ENCODE peak calls at places on chromosome 9, in ten cellular contexts. One of them, this sample, is unnamed.
A peak's percentile ranks its signal among the peaks of the same experiment; 100 is the strongest.

GRCh38 chr9:3337515-3337914 is 188.3 kb downstream of the RFX3 start:
- DNase-seq in HepG2: no peak
- DNase-seq in spleen: no peak
- DNase-seq in breast epithelium: no peak
- DNase-seq in esophagus muscularis mucosa: no peak
- DNase-seq in transverse colon: no peak
- DNase-seq in HCT116: peak; percentile 22
- DNase-seq in GM12878: no peak
- DNase-seq in sigmoid colon: no peak
- DNase-seq in K562: peak; percentile 5
- DNase-seq in this sample: no peak

GRCh38 chr9:122366074-122366672 is 4.7 kb upstream of the PTGS1 start:
- DNase-seq in spleen: peak; percentile 50
- DNase-seq in breast epithelium: no peak
- DNase-seq in sigmoid colon: no peak
- DNase-seq in HCT116: no peak
- DNase-seq in esophagus muscularis mucosa: no peak
- DNase-seq in K562: no peak
- DNase-seq in GM12878: no peak
- DNase-seq in transverse colon: no peak
- DNase-seq in HepG2: no peak
- DNase-seq in this sample: no peak

GRCh38 chr9:114059047-114059803 is 18.9 kb downstream of the AMBP start:
- DNase-seq in HepG2: peak; percentile 29
- DNase-seq in esophagus muscularis mucosa: no peak
- DNase-seq in sigmoid colon: no peak
- DNase-seq in spleen: peak; percentile 65
- DNase-seq in GM12878: no peak
- DNase-seq in HCT116: no peak
- DNase-seq in transverse colon: no peak
- DNase-seq in breast epithelium: no peak
- DNase-seq in K562: no peak
- DNase-seq in this sample: no peak

GRCh38 chr9:111603041-111603440 is 3.6 kb upstream of the PTGR1 start:
- DNase-seq in breast epithelium: no peak
- DNase-seq in GM12878: no peak
- DNase-seq in sigmoid colon: no peak
- DNase-seq in esophagus muscularis mucosa: no peak
- DNase-seq in K562: no peak
- DNase-seq in HCT116: no peak
- DNase-seq in HepG2: no peak
- DNase-seq in spleen: no peak
- DNase-seq in transverse colon: no peak
- DNase-seq in this sample: no peak

GRCh38 chr9:82810902-82811301 is 252.0 kb downstream of the RASEF start:
- DNase-seq in breast epithelium: no peak
- DNase-seq in HepG2: no peak
- DNase-seq in sigmoid colon: no peak
- DNase-seq in K562: no peak
- DNase-seq in GM12878: no peak
- DNase-seq in transverse colon: no peak
- DNase-seq in HCT116: peak; percentile 59
- DNase-seq in spleen: no peak
- DNase-seq in esophagus muscularis mucosa: no peak
- DNase-seq in this sample: no peak

GRCh38 chr9:27368317-27368985 is 71.5 kb upstream of the EQTN start:
- DNase-seq in breast epithelium: no peak
- DNase-seq in HepG2: no peak
- DNase-seq in esophagus muscularis mucosa: no peak
- DNase-seq in transverse colon: no peak
- DNase-seq in spleen: no peak
- DNase-seq in GM12878: no peak
- DNase-seq in HCT116: no peak
- DNase-seq in K562: no peak
- DNase-seq in sigmoid colon: no peak
- DNase-seq in this sample: no peak

GRCh38 chr9:98890256-98890655 is 53.5 kb upstream of the COL15A1 start:
- DNase-seq in HCT116: no peak
- DNase-seq in esophagus muscularis mucosa: no peak
- DNase-seq in K562: no peak
- DNase-seq in HepG2: no peak
- DNase-seq in breast epithelium: no peak
- DNase-seq in sigmoid colon: no peak
- DNase-seq in transverse colon: no peak
- DNase-seq in spleen: no peak
- DNase-seq in GM12878: no peak
- DNase-seq in this sample: peak; percentile 57

GRCh38 chr9:121824651-121825480 is 173.4 kb downstream of the DAB2IP start:
- DNase-seq in GM12878: no peak
- DNase-seq in HepG2: peak; percentile 10
- DNase-seq in breast epithelium: peak; percentile 3
- DNase-seq in transverse colon: no peak
- DNase-seq in esophagus muscularis mucosa: no peak
- DNase-seq in spleen: no peak
- DNase-seq in HCT116: no peak
- DNase-seq in sigmoid colon: no peak
- DNase-seq in K562: peak; percentile 16
- DNase-seq in this sample: no peak

GRCh38 chr9:123041498-123041897 is 8.0 kb downstream of the GPR21 start:
- DNase-seq in K562: no peak
- DNase-seq in HCT116: no peak
- DNase-seq in spleen: no peak
- DNase-seq in breast epithelium: no peak
- DNase-seq in sigmoid colon: no peak
- DNase-seq in GM12878: no peak
- DNase-seq in transverse colon: no peak
- DNase-seq in esophagus muscularis mucosa: no peak
- DNase-seq in HepG2: no peak
- DNase-seq in this sample: no peak

GRCh38 chr9:118533850-118534249 is 829.6 kb downstream of the TLR4 start:
- DNase-seq in K562: no peak
- DNase-seq in HCT116: no peak
- DNase-seq in HepG2: no peak
- DNase-seq in GM12878: no peak
- DNase-seq in spleen: no peak
- DNase-seq in breast epithelium: no peak
- DNase-seq in transverse colon: no peak
- DNase-seq in esophagus muscularis mucosa: no peak
- DNase-seq in sigmoid colon: no peak
- DNase-seq in this sample: no peak

GRCh38 chr9:69468380-69468779 is 143.4 kb downstream of the ENTREP1 start:
- DNase-seq in esophagus muscularis mucosa: no peak
- DNase-seq in HCT116: no peak
- DNase-seq in sigmoid colon: no peak
- DNase-seq in spleen: no peak
- DNase-seq in breast epithelium: no peak
- DNase-seq in transverse colon: no peak
- DNase-seq in K562: no peak
- DNase-seq in HepG2: no peak
- DNase-seq in GM12878: no peak
- DNase-seq in this sample: no peak

GRCh38 chr9:101737705-101738565 is 512 bp downstream of the GRIN3A start:
- DNase-seq in K562: no peak
- DNase-seq in HCT116: no peak
- DNase-seq in breast epithelium: no peak
- DNase-seq in HepG2: no peak
- DNase-seq in spleen: peak; percentile 73
- DNase-seq in transverse colon: no peak
- DNase-seq in GM12878: no peak
- DNase-seq in esophagus muscularis mucosa: no peak
- DNase-seq in sigmoid colon: no peak
- DNase-seq in this sample: no peak

GRCh38 chr9:93132287-93132927 is 1.6 kb downstream of the NINJ1 start:
- DNase-seq in HepG2: no peak
- DNase-seq in spleen: peak; percentile 84
- DNase-seq in GM12878: no peak
- DNase-seq in breast epithelium: peak; percentile 83
- DNase-seq in esophagus muscularis mucosa: no peak
- DNase-seq in transverse colon: peak; percentile 79
- DNase-seq in HCT116: no peak
- DNase-seq in sigmoid colon: peak; percentile 96
- DNase-seq in K562: no peak
- DNase-seq in this sample: peak; percentile 75
- H3K9me3 ChIP-seq in HepG2: no peaks in the 10 kb centered on the region
- H3K9me3 ChIP-seq in spleen: no peaks in the 10 kb centered on the region
- H3K9me3 ChIP-seq in GM12878: no peaks in the 10 kb centered on the region
- H3K9me3 ChIP-seq in breast epithelium: no peaks in the 10 kb centered on the region
- H3K9me3 ChIP-seq in esophagus muscularis mucosa: no peaks in the 10 kb centered on the region
- H3K9me3 ChIP-seq in transverse colon: no peaks in the 10 kb centered on the region
- H3K9me3 ChIP-seq in HCT116: no peaks in the 10 kb centered on the region
- H3K9me3 ChIP-seq in sigmoid colon: no peaks in the 10 kb centered on the region
- H3K9me3 ChIP-seq in K562: no peaks in the 10 kb centered on the region
- H3K9me3 ChIP-seq in this sample: no peaks in the 10 kb centered on the region

DNA sequence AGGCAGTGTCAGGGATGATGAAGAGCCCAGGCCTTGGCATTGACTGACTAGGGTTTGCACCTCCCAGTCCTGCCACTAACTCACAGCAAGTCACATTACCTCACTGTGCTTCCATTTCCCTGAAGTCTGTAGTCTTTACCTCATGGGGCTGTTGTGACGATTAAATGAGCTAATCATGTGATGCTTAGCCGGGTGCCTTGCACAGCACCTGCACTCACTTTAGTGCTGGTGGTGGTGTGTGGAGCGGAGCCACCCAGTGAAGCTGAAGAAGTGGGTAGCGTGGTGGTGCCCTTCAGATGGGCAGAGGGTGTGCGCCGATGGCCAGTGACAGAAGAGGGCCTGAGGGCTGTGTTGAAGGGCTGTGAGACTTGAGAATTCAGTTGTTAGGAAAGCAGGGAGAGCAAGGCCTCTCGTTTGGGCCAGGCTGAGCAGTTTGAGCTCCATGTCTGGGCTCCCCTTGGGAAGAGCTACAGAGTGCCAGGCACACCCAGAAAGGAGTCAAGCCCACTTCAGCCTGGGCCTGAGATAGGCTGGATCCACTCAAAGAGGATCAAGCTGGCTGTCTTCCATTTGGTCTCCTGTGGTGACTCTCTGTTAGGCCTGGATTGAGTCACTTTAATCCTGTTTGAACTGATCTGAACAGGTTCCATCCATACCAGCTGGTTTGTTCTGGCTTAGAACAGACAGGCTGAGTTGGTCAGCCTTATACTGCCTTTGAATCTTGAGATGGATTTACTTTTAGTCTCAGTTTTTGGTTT is 42.5 kb downstream of the RALGPS1 start:
- DNase-seq in breast epithelium: no peak
- DNase-seq in HepG2: no peak
- DNase-seq in HCT116: peak; percentile 35
- DNase-seq in K562: peak; percentile 22
- DNase-seq in GM12878: no peak
- DNase-seq in sigmoid colon: no peak
- DNase-seq in esophagus muscularis mucosa: no peak
- DNase-seq in transverse colon: no peak
- DNase-seq in spleen: no peak
- DNase-seq in this sample: no peak
- TF ChIP-seq POLR2AphosphoS5 in breast epithelium: no peak
- TF ChIP-seq POLR2AphosphoS5 in HepG2: no peak
- TF ChIP-seq POLR2AphosphoS5 in HCT116: peak; percentile 25
- TF ChIP-seq POLR2AphosphoS5 in K562: no peak
- TF ChIP-seq POLR2AphosphoS5 in GM12878: no peak
- TF ChIP-seq POLR2AphosphoS5 in sigmoid colon: peak; percentile 41
- TF ChIP-seq POLR2AphosphoS5 in esophagus muscularis mucosa: peak; percentile 12
- TF ChIP-seq POLR2AphosphoS5 in transverse colon: no peak
- TF ChIP-seq POLR2AphosphoS5 in spleen: no peak
- TF ChIP-seq POLR2AphosphoS5 in this sample: no peak

GRCh38 chr9:135680091-135680490 is 17.0 kb downstream of the LCN9 start:
- DNase-seq in esophagus muscularis mucosa: no peak
- DNase-seq in HCT116: no peak
- DNase-seq in spleen: no peak
- DNase-seq in HepG2: no peak
- DNase-seq in GM12878: no peak
- DNase-seq in sigmoid colon: no peak
- DNase-seq in transverse colon: no peak
- DNase-seq in K562: no peak
- DNase-seq in breast epithelium: no peak
- DNase-seq in this sample: no peak

GRCh38 chr9:135676891-135677290 is 13.8 kb downstream of the LCN9 start:
- DNase-seq in breast epithelium: no peak
- DNase-seq in HepG2: no peak
- DNase-seq in sigmoid colon: no peak
- DNase-seq in transverse colon: no peak
- DNase-seq in HCT116: no peak
- DNase-seq in GM12878: no peak
- DNase-seq in esophagus muscularis mucosa: no peak
- DNase-seq in spleen: no peak
- DNase-seq in K562: no peak
- DNase-seq in this sample: no peak

GRCh38 chr9:135674977-135675376 is 11.9 kb downstream of the LCN9 start:
- DNase-seq in breast epithelium: no peak
- DNase-seq in HepG2: no peak
- DNase-seq in GM12878: no peak
- DNase-seq in HCT116: no peak
- DNase-seq in sigmoid colon: no peak
- DNase-seq in K562: no peak
- DNase-seq in transverse colon: no peak
- DNase-seq in spleen: no peak
- DNase-seq in esophagus muscularis mucosa: no peak
- DNase-seq in this sample: no peak

GRCh38 chr9:135678236-135679017 is 15.3 kb downstream of the LCN9 start:
- DNase-seq in esophagus muscularis mucosa: no peak
- DNase-seq in sigmoid colon: no peak
- DNase-seq in K562: no peak
- DNase-seq in breast epithelium: no peak
- DNase-seq in GM12878: no peak
- DNase-seq in HCT116: no peak
- DNase-seq in HepG2: no peak
- DNase-seq in spleen: no peak
- DNase-seq in transverse colon: no peak
- DNase-seq in this sample: no peak

DNA sequence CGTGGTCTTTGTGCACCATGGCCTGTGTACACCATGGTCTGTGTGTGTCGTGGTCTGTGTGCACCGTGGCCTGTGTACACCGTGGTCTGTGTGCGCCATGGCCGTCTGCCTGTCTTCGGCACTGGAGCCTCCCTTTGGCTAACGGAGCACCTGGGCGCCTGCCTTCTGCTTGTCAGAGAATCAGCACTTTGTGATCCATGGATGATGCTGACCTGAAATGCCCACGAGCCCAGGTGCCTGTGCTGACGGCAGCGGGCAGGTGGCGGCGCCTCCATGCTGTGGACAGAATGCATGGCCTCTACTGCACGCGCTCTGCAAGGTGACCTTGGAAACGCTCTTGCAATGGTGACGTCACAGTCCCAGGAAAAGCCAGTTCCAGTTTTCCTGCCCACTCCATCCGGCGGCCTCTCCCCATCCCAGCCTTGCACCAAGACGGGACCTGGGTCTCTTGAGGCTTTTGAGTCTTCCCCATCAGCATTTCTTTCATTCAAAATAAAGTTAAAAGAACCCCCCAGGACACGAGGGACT is 14.6 kb downstream of the LCN9 start:
- DNase-seq in spleen: no peak
- DNase-seq in K562: no peak
- DNase-seq in breast epithelium: no peak
- DNase-seq in transverse colon: no peak
- DNase-seq in sigmoid colon: no peak
- DNase-seq in GM12878: no peak
- DNase-seq in HepG2: no peak
- DNase-seq in esophagus muscularis mucosa: no peak
- DNase-seq in HCT116: no peak
- DNase-seq in this sample: no peak
- TF ChIP-seq POLR2A in spleen: no peak
- TF ChIP-seq POLR2A in K562: no peak
- TF ChIP-seq POLR2A in breast epithelium: no peak
- TF ChIP-seq POLR2A in transverse colon: no peak
- TF ChIP-seq POLR2A in sigmoid colon: no peak
- TF ChIP-seq POLR2A in GM12878: no peak
- TF ChIP-seq POLR2A in HepG2: no peak
- TF ChIP-seq POLR2A in esophagus muscularis mucosa: no peak
- TF ChIP-seq POLR2A in HCT116: no peak
- TF ChIP-seq POLR2A in this sample: no peak

GRCh38 chr9:133274236-133275104 is 531 bp downstream of the ABO start:
- DNase-seq in esophagus muscularis mucosa: peak; percentile 60
- DNase-seq in breast epithelium: no peak
- DNase-seq in sigmoid colon: no peak
- DNase-seq in spleen: no peak
- DNase-seq in GM12878: no peak
- DNase-seq in HepG2: no peak
- DNase-seq in HCT116: no peak
- DNase-seq in K562: peak; percentile 37
- DNase-seq in transverse colon: no peak
- DNase-seq in this sample: no peak
- H3K9me3 ChIP-seq in esophagus muscularis mucosa: no peaks in the 10 kb centered on the region
- H3K9me3 ChIP-seq in breast epithelium: peaks cover 2% of the 10 kb centered on the region
- H3K9me3 ChIP-seq in sigmoid colon: no peaks in the 10 kb centered on the region
- H3K9me3 ChIP-seq in spleen: no peaks in the 10 kb centered on the region
- H3K9me3 ChIP-seq in GM12878: no peaks in the 10 kb centered on the region
- H3K9me3 ChIP-seq in HepG2: no peaks in the 10 kb centered on the region
- H3K9me3 ChIP-seq in HCT116: no peaks in the 10 kb centered on the region
- H3K9me3 ChIP-seq in K562: peaks cover 7% of the 10 kb centered on the region
- H3K9me3 ChIP-seq in transverse colon: no peaks in the 10 kb centered on the region
- H3K9me3 ChIP-seq in this sample: no peaks in the 10 kb centered on the region